ENCODE peak calls at places on chromosomes 12 and 14, in six cellular contexts. H is upper lobe of left lung, I is iPS DF 19.7, D is NCI-H1092 treated with DMSO at 0.1 percent for 48 hours, Y is epithelial cell of proximal tubule, T is midbrain. X is an unnamed sample.

GRCh38 chr12:45192041-45192695 is 23.7 kb upstream of the ANO6 start:
- DNase-seq in H (no peak), D (no peak), Y (no peak), T (no peak), I (no peak), X (no peak)

GRCh38 chr14:105353163-105353562 is 38.6 kb downstream of the PACS2 start:
- DNase-seq in D (no peak), T (no peak), H (no peak), Y (no peak), I (no peak), X (no peak)

GRCh38 chr14:27392153-27392552 is 794.3 kb upstream of the NOVA1 start:
- DNase-seq in H (no peak), T (no peak), Y (no peak), D (no peak), I (no peak), X (no peak)

GRCh38 chr12:88035907-88036289 is 6.7 kb upstream of the C12orf50 start:
- DNase-seq in H (no peak), I (no peak), D (no peak), T (no peak), Y (no peak), X (no peak)

GRCh38 chr14:20429801-20430669 is 5.9 kb downstream of the KLHL33 start:
- DNase-seq in T (peak), D (peak), I (no peak), H (peak), Y (no peak), X (no peak)

GRCh38 chr12:47038270-47038748 is 41.1 kb upstream of the PCED1B start:
- DNase-seq in I (no peak), Y (peak), D (no peak), T (no peak), H (no peak), X (no peak)

GRCh38 chr12:51357374-51358047 is 11.0 kb upstream of the CELA1 start:
- DNase-seq in Y (no peak), D (no peak), I (no peak), H (no peak), T (no peak), X (no peak)

GRCh38 chr14:105215602-105216001 is 32.7 kb upstream of the BTBD6 start:
- DNase-seq in T (no peak), I (no peak), D (no peak), Y (no peak), H (peak), X (no peak)

GRCh38 chr14:88323086-88323519 is at the start of gene KCNK10:
- DNase-seq in H (no peak), T (no peak), I (no peak), D (peak), Y (no peak), X (no peak)

GRCh38 chr12:112822056-112822455 is 30.5 kb downstream of the RPH3A start:
- DNase-seq in I (no peak), T (no peak), H (peak), D (peak), Y (no peak), X (no peak)

GRCh38 chr12:103677341-103677740 is 90.3 kb downstream of the STAB2 start:
- DNase-seq in Y (no peak), I (no peak), D (peak), T (no peak), H (peak), X (no peak)

GRCh38 chr12:97650242-97650641 is 187.6 kb downstream of the RMST start:
- DNase-seq in H (no peak), Y (no peak), T (no peak), I (no peak), D (no peak), X (no peak)

GRCh38 chr12:129193263-129193871 is 340.1 kb downstream of the GLT1D1 start:
- DNase-seq in T (no peak), I (no peak), H (no peak), Y (no peak), D (no peak), X (no peak)

GRCh38 chr14:36365766-36366165 is 45.3 kb upstream of the MBIP start:
- DNase-seq in Y (no peak), I (no peak), D (peak), H (no peak), T (no peak), X (no peak)

GRCh38 chr12:3510597-3510996 is 19.6 kb downstream of the PRMT8 start:
- DNase-seq in I (no peak), Y (no peak), T (no peak), H (no peak), D (no peak), X (no peak)

GRCh38 chr12:55636116-55636655 is 506 bp upstream of the OR10P1 start:
- DNase-seq in H (no peak), T (no peak), I (no peak), Y (no peak), D (no peak), X (no peak)

GRCh38 chr12:6620137-6620884 is 13.1 kb upstream of the CHD4 start:
- DNase-seq in Y (no peak), T (no peak), H (peak), D (no peak), I (no peak), X (no peak)

GRCh38 chr14:85248881-85249635 is 280.9 kb upstream of the FLRT2 start:
- DNase-seq in I (no peak), H (no peak), Y (no peak), D (no peak), T (no peak), X (peak)

GRCh38 chr12:6958609-6959375 is 7.6 kb downstream of the PTPN6 start:
- DNase-seq in D (no peak), I (no peak), T (peak), H (no peak), Y (no peak), X (no peak)

GRCh38 chr14:72888636-72889201 is 5.2 kb downstream of the DPF3 start:
- DNase-seq in T (no peak), D (no peak), I (no peak), H (no peak), Y (no peak), X (no peak)

GRCh38 chr14:104107611-104108569 is 22.4 kb downstream of the ASPG start:
- DNase-seq in T (no peak), D (no peak), I (no peak), H (peak), Y (no peak), X (no peak)

X was measured in tibial nerve.